ENCODE peak calls at places on chromosomes 1 and 21, in eight cellular contexts. T, H, R, O, G, M, F and W are unnamed samples. For H3K27me3, the result is how much of the 10 kb centered on the place peaks cover.

GRCh38 chr21:43958364-43959158 is 53.5 kb upstream of the TRAPPC10 start:
- DNase-seq in F (no peak), H (no peak), M (no peak), R (no peak), O (no peak), T (no peak), G (no peak), W (no peak)

GRCh38 chr1:11563560-11564069 is 84.7 kb downstream of the DISP3 start:
- DNase-seq in R (no peak), O (peak), T (no peak), M (no peak), G (no peak), H (no peak), F (no peak), W (no peak)

GRCh38 chr1:185244015-185244747 is 72.9 kb downstream of the IVNS1ABP start:
- DNase-seq in G (no peak), H (no peak), F (no peak), O (peak), R (no peak), M (no peak), T (no peak), W (peak)

GRCh38 chr1:147079400-147080012 is 92.8 kb downstream of the PRKAB2 start:
- DNase-seq in F (peak), G (no peak), T (no peak), M (no peak), R (no peak), O (no peak), H (no peak), W (no peak)

GRCh38 chr21:44847261-44848056 is 26.0 kb downstream of the PTTG1IP start:
- DNase-seq in G (no peak), T (no peak), R (no peak), F (no peak), O (no peak), M (no peak), H (no peak), W (no peak)

GRCh38 chr1:179776831-179777230 is 33.7 kb downstream of the FAM163A start:
- DNase-seq in O (no peak), T (no peak), R (no peak), M (no peak), F (no peak), G (no peak), H (no peak), W (no peak)

GRCh38 chr21:20258542-20258941 is 739.7 kb upstream of the NCAM2 start:
- DNase-seq in O (no peak), G (no peak), M (no peak), F (no peak), R (no peak), H (no peak), T (no peak), W (no peak)

GRCh38 chr1:207025144-207025880 is 7.2 kb downstream of the C1orf116 start:
- DNase-seq in O (peak), G (no peak), R (no peak), M (no peak), H (peak), F (no peak), T (no peak), W (no peak)

GRCh38 chr1:167937709-167938010 is 788 bp upstream of the MPC2 start:
- DNase-seq in H (no peak), R (no peak), G (no peak), M (no peak), T (no peak), O (no peak), F (no peak), W (no peak)

GRCh38 chr1:207987164-207987563 is 76.2 kb upstream of the CD34 start:
- DNase-seq in G (no peak), T (no peak), F (no peak), O (peak), H (no peak), R (no peak), M (no peak), W (no peak)

GRCh38 chr1:84208935-84209334 is 64.9 kb downstream of the PRKACB start:
- DNase-seq in H (no peak), M (no peak), T (no peak), G (no peak), R (no peak), F (no peak), O (no peak), W (no peak)

GRCh38 chr1:10378071-10378841 is 20.6 kb upstream of the PGD start:
- DNase-seq in G (peak), F (no peak), M (peak), T (peak), O (peak), H (no peak), R (no peak), W (no peak)

GRCh38 chr21:44548922-44549321 is 2.4 kb downstream of the KRTAP10-2 start:
- DNase-seq in T (no peak), O (no peak), G (no peak), H (peak), R (no peak), M (no peak), F (no peak), W (no peak)

GRCh38 chr1:235357485-235358378 is 9.5 kb upstream of the TBCE start:
- DNase-seq in G (no peak), R (no peak), M (no peak), H (peak), T (no peak), F (no peak), O (no peak), W (no peak)

GRCh38 chr1:201085902-201086735 is 26.1 kb downstream of the CACNA1S start:
- DNase-seq in F (peak), M (no peak), O (peak), H (peak), R (no peak), T (no peak), G (peak), W (no peak)

GRCh38 chr1:27203946-27204345 is 30.5 kb upstream of the WDTC1 start:
- DNase-seq in F (no peak), M (no peak), G (no peak), H (no peak), R (no peak), T (no peak), O (peak), W (no peak)

DNA sequence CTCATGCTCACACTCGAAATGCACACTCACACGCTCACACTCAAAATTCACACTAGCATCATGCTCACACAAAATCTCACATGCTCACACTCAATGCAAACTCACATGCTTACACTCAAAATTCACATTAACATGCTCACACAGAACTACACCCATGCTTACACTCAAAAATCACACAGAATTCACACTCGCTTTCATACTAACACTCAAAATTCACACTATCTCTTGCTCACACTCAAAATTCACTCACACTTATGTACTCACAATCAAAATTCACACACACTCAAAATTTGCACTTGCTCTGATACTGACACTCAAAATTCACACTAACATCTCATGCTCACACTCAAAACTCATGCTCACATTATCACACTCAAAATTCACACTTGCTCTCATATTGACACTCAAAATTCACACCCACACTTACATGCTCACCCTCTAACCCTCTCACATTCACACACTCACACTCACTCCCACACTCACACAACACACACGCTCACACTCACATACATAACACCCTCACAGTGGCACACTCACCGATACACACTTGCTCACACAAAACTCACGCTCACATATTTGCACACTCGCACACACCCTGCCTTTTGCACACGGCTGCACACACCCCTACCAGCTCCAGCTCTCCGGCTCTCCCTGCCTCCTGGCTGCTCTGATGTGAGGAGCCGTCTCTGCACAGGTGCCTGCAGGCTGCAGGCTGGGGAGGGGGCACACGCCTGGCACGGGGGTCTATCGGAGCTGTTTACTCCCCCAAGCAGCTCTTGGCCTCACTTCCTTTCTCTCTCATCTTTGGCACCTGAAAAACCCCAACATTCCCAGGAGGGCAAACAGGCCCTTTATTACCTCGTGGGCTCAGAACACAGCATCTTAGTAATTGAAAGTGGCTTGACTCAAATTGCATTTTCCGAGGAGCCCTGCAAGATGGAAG is 264.1 kb upstream of the VAMP3 start:
- DNase-seq in R (no peak), M (no peak), G (no peak), F (no peak), T (no peak), H (no peak), O (no peak), W (no peak)
- TF ChIP-seq CTCF in R (no peak), M (no peak), G (no peak), F (no peak), T (no peak), H (no peak), O (no peak), W (no peak)

GRCh38 chr1:30895382-30895941 is 13.1 kb downstream of the SDC3 start:
- DNase-seq in O (peak), F (no peak), G (no peak), T (no peak), R (no peak), M (no peak), H (no peak), W (no peak)

GRCh38 chr1:30898031-30898815 is 10.3 kb downstream of the SDC3 start:
- DNase-seq in F (no peak), G (no peak), H (no peak), M (no peak), O (no peak), T (no peak), R (no peak), W (no peak)

GRCh38 chr1:30896905-30897304 is 11.7 kb downstream of the SDC3 start:
- DNase-seq in M (no peak), G (no peak), R (no peak), H (no peak), O (no peak), T (no peak), F (no peak), W (no peak)

GRCh38 chr1:30894508-30894973 is 14.0 kb downstream of the SDC3 start:
- DNase-seq in H (no peak), R (no peak), O (no peak), T (no peak), G (no peak), F (no peak), M (no peak), W (no peak)

DNA sequence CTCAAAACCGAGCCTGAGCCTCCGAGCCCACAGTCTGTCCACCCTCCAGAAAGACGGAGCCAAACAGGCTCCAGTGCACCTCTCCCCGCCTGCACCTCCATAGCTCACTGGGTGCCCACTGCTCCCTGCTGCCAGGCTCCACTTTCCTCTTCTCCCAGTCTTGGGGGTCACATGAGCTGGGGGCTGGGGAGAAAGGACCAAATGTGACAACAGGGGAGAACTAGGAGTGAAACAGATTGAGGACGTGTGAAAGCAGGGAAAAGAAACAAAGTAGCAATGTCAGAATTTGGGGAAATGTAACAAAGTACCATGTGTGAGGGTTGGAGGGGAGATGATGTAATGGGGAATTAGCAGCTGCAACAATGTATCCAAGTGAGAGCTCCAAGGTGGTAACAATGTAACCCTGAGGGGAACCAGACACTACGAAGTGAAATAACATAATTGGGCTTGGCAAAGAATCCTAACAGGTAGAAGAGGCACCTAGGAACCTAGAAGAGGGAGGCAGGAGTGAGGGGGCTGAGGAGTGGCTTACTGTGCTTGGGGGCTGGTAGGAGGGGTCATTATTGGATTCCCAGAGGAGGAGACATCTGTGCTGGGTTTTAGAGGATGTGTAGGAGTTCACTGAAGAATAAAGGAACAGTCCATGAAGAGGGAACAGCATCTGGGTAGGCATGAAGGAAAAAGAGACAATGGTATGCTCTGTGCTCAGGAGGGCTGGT is 12.5 kb downstream of the SDC3 start:
- DNase-seq in F (no peak), G (no peak), O (peak), T (no peak), R (no peak), H (no peak), M (no peak), W (no peak)
- H3K27me3 ChIP-seq in F (under half), G (under half), O (under half), T (under half), R (under half), H (under half), M (under half), W (under half)

DNA sequence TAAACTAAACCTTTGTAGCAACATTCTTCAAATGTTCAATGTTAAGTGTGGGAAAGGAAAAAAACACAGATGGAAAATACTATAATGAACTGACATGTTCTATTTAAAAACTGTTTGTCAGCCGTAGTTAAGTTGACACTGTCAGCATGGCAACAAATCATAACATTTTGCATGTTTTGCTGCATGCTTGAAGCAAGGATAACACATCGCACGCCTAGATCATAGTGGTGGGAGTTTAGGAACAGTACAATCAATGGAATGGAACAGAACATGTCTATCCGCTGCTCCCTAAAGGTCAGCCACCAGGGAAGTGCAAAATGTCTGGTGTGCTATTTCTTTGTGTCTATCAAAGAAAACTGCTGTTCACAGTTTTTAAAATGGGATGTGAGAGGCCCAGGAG is 62.5 kb upstream of the ESRRG start:
- DNase-seq in T (no peak), O (no peak), H (no peak), R (no peak), G (no peak), M (no peak), F (no peak), W (no peak)
- H3K27ac ChIP-seq in T (no peak), O (peak), H (no peak), R (no peak), G (peak), M (no peak), F (no peak), W (no peak)

GRCh38 chr1:17119744-17120482 is 662 bp upstream of the PADI2 start:
- DNase-seq in H (peak), O (no peak), M (no peak), T (no peak), R (no peak), F (no peak), G (no peak), W (no peak)
- TF ChIP-seq CTCF in H (no peak), O (no peak), M (no peak), T (no peak), R (no peak), F (no peak), G (no peak), W (no peak)

DNA sequence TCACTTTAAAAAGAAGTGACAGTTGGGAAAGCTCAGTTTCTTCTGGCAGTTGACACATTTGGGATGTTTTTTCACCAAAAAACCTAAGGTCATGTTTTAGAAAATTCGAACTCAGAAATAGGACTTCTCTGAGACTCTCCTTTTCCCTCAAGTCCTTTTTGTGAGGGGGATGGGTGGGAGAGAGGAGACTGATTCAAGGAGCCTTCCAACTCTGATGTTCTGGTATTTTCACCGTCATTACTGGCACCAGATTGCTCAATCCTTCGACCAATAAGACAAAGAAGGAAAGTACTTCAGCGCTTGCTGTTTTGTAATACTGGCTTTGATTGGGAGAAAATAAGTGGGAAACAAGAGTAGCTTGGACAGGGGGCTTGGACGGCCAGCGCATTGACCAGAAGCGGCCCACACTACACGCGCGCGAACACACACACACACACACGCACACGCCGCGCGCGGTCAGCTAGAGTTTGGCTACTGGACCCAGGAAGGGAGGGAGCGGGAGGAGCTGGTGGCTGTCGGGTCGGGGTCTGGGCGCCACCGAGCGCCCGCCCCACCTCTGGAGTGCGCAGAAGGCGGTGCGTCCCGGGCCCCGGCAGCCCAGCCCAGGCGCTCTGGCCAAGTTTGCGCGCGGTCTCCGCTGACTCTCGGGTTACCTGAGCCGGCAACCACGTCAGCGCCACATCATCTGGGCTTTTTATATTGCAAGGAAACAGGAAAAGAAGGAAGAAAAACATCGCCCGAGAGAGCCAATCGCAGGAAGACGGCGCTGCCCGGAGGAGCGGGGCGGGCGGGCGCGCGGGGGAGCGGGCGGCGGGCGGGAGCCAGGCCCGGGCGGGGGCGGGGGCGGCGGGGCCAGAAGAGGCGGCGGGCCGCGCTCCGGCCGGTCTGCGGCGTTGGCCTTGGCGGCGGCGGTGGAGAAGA is at the start of gene KCNK1:
- DNase-seq in F (no peak), T (peak), G (peak), M (peak), O (peak), H (peak), R (no peak), W (no peak)
- H3K27me3 ChIP-seq in F (under half), T (under half), G (under half), M (under half), O (under half), H (under half), R (under half), W (under half)

DNA sequence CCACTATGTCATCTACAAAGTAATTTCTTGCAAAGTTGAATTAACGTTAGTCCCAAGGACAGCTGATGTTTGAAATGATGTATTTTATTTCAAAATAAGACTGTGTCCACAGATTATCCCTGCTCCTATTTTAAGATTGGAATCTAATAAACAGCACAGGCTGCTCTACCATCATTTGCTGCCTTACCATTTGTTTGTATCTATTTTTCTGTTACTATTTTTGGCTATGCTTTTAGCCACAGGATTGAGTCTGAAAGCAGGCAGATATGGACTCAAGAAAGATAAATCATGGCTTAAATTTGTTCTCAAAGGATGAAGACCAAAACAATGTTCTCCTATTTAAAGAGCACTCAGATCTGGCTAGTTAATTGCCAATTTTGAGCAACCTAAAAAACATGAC is 105.3 kb downstream of the RGS2 start:
- DNase-seq in M (no peak), G (no peak), F (no peak), H (no peak), R (no peak), T (no peak), O (no peak), W (no peak)
- H3K27ac ChIP-seq in M (no peak), G (no peak), F (no peak), H (no peak), R (no peak), T (no peak), O (no peak), W (no peak)

DNA sequence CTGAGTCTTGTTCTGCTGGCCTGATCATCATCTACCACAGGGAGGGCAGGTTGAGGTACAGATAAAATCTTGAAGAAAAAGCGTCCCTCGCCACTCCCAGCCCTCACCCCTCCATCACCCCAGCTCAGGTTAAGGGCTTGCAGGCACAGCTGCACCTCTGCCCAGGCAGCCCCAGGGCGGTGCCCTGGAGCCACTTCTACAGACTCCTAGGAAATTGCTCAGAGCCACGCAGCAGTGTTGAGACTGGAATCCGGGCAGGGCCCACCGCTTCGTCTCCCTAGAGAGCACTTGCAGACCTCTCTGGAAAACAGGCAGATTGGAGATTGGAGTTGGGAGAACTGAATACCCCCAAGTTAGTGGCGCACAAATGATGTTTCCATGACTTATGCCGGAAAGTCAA is 35.3 kb downstream of the VN1R5 start:
- DNase-seq in F (no peak), G (no peak), M (no peak), H (no peak), T (no peak), R (no peak), O (no peak), W (no peak)
- TF ChIP-seq CTCF in F (no peak), G (no peak), M (no peak), H (no peak), T (no peak), R (no peak), O (no peak), W (no peak)

DNA sequence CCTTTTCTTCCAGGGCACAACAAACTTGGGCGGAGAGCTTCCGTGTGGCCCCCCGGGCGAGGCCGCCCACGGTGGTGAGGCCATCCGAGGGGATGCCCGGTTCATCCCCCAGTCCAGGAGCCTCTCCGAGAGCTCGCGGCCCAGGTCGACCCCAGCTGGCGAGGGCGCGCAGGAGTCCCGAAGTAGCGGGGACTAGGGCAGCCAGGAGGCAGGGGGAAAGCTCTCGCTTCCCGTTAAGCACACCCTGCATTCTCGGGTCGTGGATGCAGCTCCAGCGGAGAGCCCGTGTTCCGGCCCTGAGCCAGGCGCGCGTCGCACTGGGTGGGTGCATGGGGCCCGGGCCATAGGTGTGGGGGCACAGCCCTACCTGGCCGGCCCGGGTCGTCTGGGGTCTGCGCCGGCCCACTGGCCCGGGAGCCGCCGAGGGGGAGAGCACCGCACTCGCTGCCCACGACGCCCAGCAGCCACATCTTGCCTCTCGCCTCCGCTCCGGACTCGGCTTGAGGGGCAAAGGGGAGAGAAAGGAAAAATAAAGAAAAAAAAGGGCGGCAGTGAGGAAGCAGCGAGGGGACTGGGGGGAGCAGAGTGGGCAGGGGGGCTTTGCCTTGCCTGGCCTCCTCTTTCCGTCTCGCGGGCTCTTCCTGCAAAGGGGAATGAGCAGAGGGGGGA is 1.8 kb downstream of the RNF220 start:
- DNase-seq in T (no peak), F (no peak), M (no peak), R (no peak), H (no peak), O (no peak), G (no peak), W (no peak)
- H3K27me3 ChIP-seq in T (under half), F (under half), M (under half), R (under half), H (under half), O (half or more), G (half or more), W (half or more)